ENCODE peak calls at places on chromosomes 4 and X, in six cellular contexts. G is HuH-7, S is NB4, I is T-helper 17 cell, Q is breast epithelium, C is endodermal cell. F is an unnamed sample.

GRCh38 chr4:85952982-85953650 is 406.7 kb downstream of the MAPK10 start:
- DNase-seq in I (no peak), S (no peak), C (no peak), G (no peak), Q (no peak), F (no peak)

GRCh38 chr4:159429693-159430035 is 326.8 kb downstream of the RAPGEF2 start:
- DNase-seq in S (no peak), Q (no peak), C (no peak), I (no peak), G (no peak), F (no peak)

GRCh38 chr4:87491436-87491835 is 37.7 kb downstream of the SPARCL1 start:
- DNase-seq in G (no peak), C (no peak), Q (no peak), S (no peak), I (no peak), F (no peak)

GRCh38 chrX:2819345-2820130 is 9.2 kb upstream of the GYG2 start:
- DNase-seq in G (peak; percentile 20), C (peak; percentile 30), Q (no peak), S (peak; percentile 32), I (no peak), F (no peak)

GRCh38 chrX:107146670-107147069 is 28.0 kb upstream of the RBM41 start:
- DNase-seq in S (peak; percentile 12), I (no peak), G (no peak), C (no peak), Q (no peak), F (no peak)

GRCh38 chr4:48138511-48138910 is 4.5 kb upstream of the TXK start:
- DNase-seq in Q (no peak), G (no peak), C (no peak), S (no peak), I (no peak), F (no peak)

GRCh38 chrX:69318651-69319305 is 153.5 kb upstream of the PJA1 start:
- DNase-seq in C (peak; percentile 49), Q (no peak), G (no peak), S (no peak), I (no peak), F (no peak)

GRCh38 chrX:136067946-136068345 is 79.4 kb upstream of the FHL1 start:
- DNase-seq in Q (no peak), I (no peak), S (no peak), C (no peak), G (no peak), F (no peak)

GRCh38 chr4:24470681-24471622 is 113.4 kb downstream of the DHX15 start:
- DNase-seq in C (peak; percentile 78), I (no peak), G (peak; percentile 73), Q (no peak), S (peak; percentile 23), F (no peak)

GRCh38 chr4:13654158-13654797 is 26.8 kb upstream of the BOD1L1 start:
- DNase-seq in G (peak; percentile 71), C (peak; percentile 96), I (peak; percentile 53), Q (peak; percentile 81), S (peak; percentile 76), F (peak; percentile 62)

GRCh38 chr4:118113220-118113619 is 78.9 kb downstream of the NDST3 start:
- DNase-seq in I (no peak), S (no peak), Q (no peak), C (no peak), G (no peak), F (no peak)

GRCh38 chr4:87975466-87975865 is at the start of gene SPP1:
- DNase-seq in S (peak; percentile 92), I (no peak), G (peak; percentile 33), Q (no peak), C (peak; percentile 90), F (no peak)

GRCh38 chr4:98006060-98006459 is 137.2 kb downstream of the STPG2 start:
- DNase-seq in C (no peak), Q (no peak), S (no peak), I (no peak), G (no peak), F (no peak)

GRCh38 chrX:20015945-20016617 is 25.2 kb upstream of the BCLAF3 start:
- DNase-seq in Q (no peak), I (no peak), S (no peak), C (no peak), G (no peak), F (no peak)

GRCh38 chrX:15619053-15619772 is 18.5 kb upstream of the ACE2 start:
- DNase-seq in C (no peak), I (no peak), Q (no peak), G (no peak), S (no peak), F (no peak)

GRCh38 chr4:113878718-113879117 is 100.7 kb downstream of the ARSJ start:
- DNase-seq in I (no peak), S (peak; percentile 3), G (peak; percentile 20), Q (no peak), C (peak; percentile 89), F (no peak)

GRCh38 chr4:85153221-85153620 is 186.7 kb upstream of the WDFY3 start:
- DNase-seq in G (no peak), C (no peak), I (no peak), S (no peak), Q (no peak), F (no peak)

GRCh38 chr4:11805837-11806236 is 377.1 kb upstream of the HS3ST1 start:
- DNase-seq in S (peak; percentile 58), I (no peak), Q (no peak), C (no peak), G (peak; percentile 20), F (no peak)

GRCh38 chr4:30471861-30472260 is 248.3 kb upstream of the PCDH7 start:
- DNase-seq in S (no peak), G (no peak), I (no peak), C (no peak), Q (no peak), F (no peak)

GRCh38 chr4:132502096-132502552 is 647.0 kb upstream of the PCDH10 start:
- DNase-seq in C (no peak), Q (no peak), I (no peak), G (no peak), S (no peak), F (no peak)

GRCh38 chrX:66731398-66731797 is 92.5 kb upstream of the EDA2R start:
- DNase-seq in C (no peak), G (no peak), Q (no peak), S (peak; percentile 56), I (no peak), F (no peak)

GRCh38 chr4:138193963-138194362 is 48.2 kb downstream of the SLC7A11 start:
- DNase-seq in Q (no peak), C (no peak), S (no peak), I (no peak), G (no peak), F (no peak)

GRCh38 chrX:2841511-2841910 is 12.8 kb downstream of the GYG2 start:
- DNase-seq in Q (no peak), I (no peak), C (peak; percentile 19), S (no peak), G (no peak), F (no peak)

GRCh38 chr4:129514852-129515251 is 418.9 kb downstream of the C4orf33 start:
- DNase-seq in G (no peak), I (no peak), C (no peak), S (no peak), Q (no peak), F (no peak)

GRCh38 chr4:89324671-89325070 is 17.1 kb upstream of the GPRIN3 start:
- DNase-seq in G (no peak), S (peak; percentile 90), C (no peak), I (no peak), Q (no peak), F (no peak)

GRCh38 chr4:72496119-72496518 is 72.9 kb downstream of the ADAMTS3 start:
- DNase-seq in S (no peak), I (no peak), C (no peak), Q (no peak), G (no peak), F (no peak)

GRCh38 chrX:69083785-69084184 is 81.5 kb downstream of the PJA1 start:
- DNase-seq in G (no peak), Q (no peak), C (no peak), I (no peak), S (no peak), F (no peak)

GRCh38 chr4:1208970-1209704 is 36.8 kb upstream of the SPON2 start:
- DNase-seq in I (no peak), G (no peak), Q (no peak), C (no peak), S (no peak), F (no peak)